ENCODE peak calls at places on chromosome 1, in four cellular contexts. I is T-helper 17 cell, R is fibroblast of lung, K is prostate gland. Y is an unnamed sample.

GRCh38 chr1:198879711-198880306 is 241.0 kb downstream of the PTPRC start:
- DNase-seq in I (no peak), R (peak), K (no peak), Y (no peak)

GRCh38 chr1:170765279-170765678 is 101.3 kb downstream of the PRRX1 start:
- DNase-seq in I (no peak), R (no peak), K (no peak), Y (no peak)

GRCh38 chr1:247295274-247295684 is 36.4 kb downstream of the ZNF496 start:
- DNase-seq in I (no peak), R (peak), K (no peak), Y (no peak)

GRCh38 chr1:244653439-244654283 is 735 bp downstream of the DESI2 start:
- DNase-seq in I (no peak), R (no peak), K (no peak), Y (no peak)

GRCh38 chr1:78419309-78419708 is 71.5 kb upstream of the PTGFR start:
- DNase-seq in I (no peak), R (peak), K (no peak), Y (no peak)

GRCh38 chr1:8394456-8395321 is 76.8 kb downstream of the SLC45A1 start:
- DNase-seq in I (no peak), R (peak), K (no peak), Y (no peak)

GRCh38 chr1:22971161-22972062 is 1.3 kb downstream of the LACTBL1 start:
- DNase-seq in I (no peak), R (peak), K (no peak), Y (no peak)

GRCh38 chr1:71593523-71593922 is 512.7 kb upstream of the ZRANB2 start:
- DNase-seq in I (no peak), R (no peak), K (no peak), Y (no peak)

GRCh38 chr1:15038232-15039016 is 115.1 kb upstream of the TMEM51 start:
- DNase-seq in I (no peak), R (no peak), K (no peak), Y (no peak)

GRCh38 chr1:180482425-180483275 is 19.7 kb downstream of the ACBD6 start:
- DNase-seq in I (no peak), R (peak), K (peak), Y (peak)

GRCh38 chr1:93662481-93663190 is 19.0 kb downstream of the BCAR3 start:
- DNase-seq in I (no peak), R (peak), K (no peak), Y (no peak)

GRCh38 chr1:43423672-43424550 is 29.8 kb downstream of the HYI start:
- DNase-seq in I (no peak), R (no peak), K (no peak), Y (no peak)

GRCh38 chr1:239952348-239953307 is 139.1 kb upstream of the FMN2 start:
- DNase-seq in I (no peak), R (no peak), K (no peak), Y (peak)